ENCODE peak calls at places on chromosomes 6 and 20, in four cellular contexts. G, J, D and I are unnamed samples. For H3K9me3 and H3K36me3, the result is how much of the 10 kb centered on the place peaks cover.

GRCh38 chr6:139161817-139162284 is 27.0 kb downstream of the HECA start:
- DNase-seq in G (no peak), J (no peak), D (no peak), I (no peak)

GRCh38 chr20:47498606-47499005 is 3.1 kb upstream of the NCOA3 start:
- DNase-seq in G (no peak), J (no peak), D (no peak), I (no peak)

GRCh38 chr6:75207211-75207984 is 1.5 kb upstream of the COL12A1 start:
- DNase-seq in G (no peak), J (no peak), D (no peak), I (no peak)

GRCh38 chr20:36744764-36745191 is 1.1 kb downstream of the NDRG3 start:
- DNase-seq in G (peak), J (peak), D (peak), I (peak)

GRCh38 chr20:25867776-25868649 is 171.4 kb upstream of the ZNF337 start:
- DNase-seq in G (peak), J (peak), D (peak), I (peak)

GRCh38 chr6:167645383-167645782 is 181.3 kb upstream of the AFDN start:
- DNase-seq in G (no peak), J (no peak), D (no peak), I (no peak)

GRCh38 chr6:89413006-89413400 is 930 bp upstream of the RRAGD start:
- DNase-seq in G (no peak), J (peak), D (no peak), I (no peak)

GRCh38 chr20:14919473-14920157 is 582.2 kb upstream of the FLRT3 start:
- DNase-seq in G (no peak), J (no peak), D (peak), I (no peak)

GRCh38 chr6:42043787-42044475 is 6.4 kb upstream of the TAF8 start:
- DNase-seq in G (peak), J (peak), D (peak), I (peak)

GRCh38 chr6:23445157-23445710 is 680.8 kb upstream of the NRSN1 start:
- DNase-seq in G (no peak), J (no peak), D (no peak), I (no peak)

GRCh38 chr6:36118550-36119107 is 11.7 kb upstream of the MAPK13 start:
- DNase-seq in G (no peak), J (peak), D (peak), I (no peak)

GRCh38 chr6:108948252-108948651 is 100.0 kb downstream of the ARMC2 start:
- DNase-seq in G (no peak), J (no peak), D (no peak), I (no peak)

GRCh38 chr20:38645980-38646858 is 44.6 kb downstream of the ARHGAP40 start:
- DNase-seq in G (peak), J (peak), D (peak), I (peak)

GRCh38 chr20:25336561-25337422 is 53.8 kb downstream of the ABHD12 start:
- DNase-seq in G (no peak), J (no peak), D (peak), I (no peak)

GRCh38 chr6:4291453-4292403 is 156.4 kb upstream of the ECI2 start:
- DNase-seq in G (no peak), J (no peak), D (no peak), I (no peak)

GRCh38 chr6:322940-323729 is 30.8 kb downstream of the DUSP22 start:
- DNase-seq in G (no peak), J (no peak), D (no peak), I (no peak)
- H3K9me3 ChIP-seq in G (under half), J (under half), D (under half), I (under half)

GRCh38 chr20:34927736-34928135 is 27.9 kb downstream of the GSS start:
- DNase-seq in G (no peak), J (no peak), D (peak), I (no peak)
- H3K36me3 ChIP-seq in G (half or more), J (half or more), D (under half), I (half or more)

DNA sequence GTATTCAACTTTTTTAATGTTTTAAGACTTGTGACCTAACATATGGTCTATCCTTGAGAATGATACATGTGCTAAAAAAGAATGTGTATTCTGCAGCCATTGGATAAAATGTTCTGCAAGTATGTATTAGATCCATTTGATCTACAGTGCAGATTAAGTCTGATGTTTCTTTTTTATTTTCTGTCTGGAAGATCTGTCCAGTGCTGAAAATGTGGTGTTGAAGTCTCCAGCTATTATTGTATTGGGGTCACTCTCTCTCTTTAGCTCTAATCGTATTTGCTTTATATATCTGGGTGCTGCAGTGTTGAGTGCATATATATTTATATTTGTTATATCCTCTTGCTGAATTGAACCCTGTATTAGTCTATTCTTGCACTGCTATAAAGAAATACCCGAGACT is 44.2 kb upstream of the TRIM39 start:
- DNase-seq in G (no peak), J (no peak), D (no peak), I (no peak)
- H3K9me3 ChIP-seq in G (under half), J (under half), D (under half), I (under half)

GRCh38 chr6:124522335-124522734 is 439.9 kb upstream of the RNF217 start:
- DNase-seq in G (no peak), J (no peak), D (no peak), I (no peak)
- H3K36me3 ChIP-seq in G (under half), J (under half), D (under half), I (under half)

GRCh38 chr6:19035454-19035853 is 648.3 kb downstream of the RNF144B start:
- DNase-seq in G (no peak), J (no peak), D (no peak), I (no peak)

GRCh38 chr6:19033683-19034082 is 646.5 kb downstream of the RNF144B start:
- DNase-seq in G (no peak), J (no peak), D (no peak), I (no peak)

GRCh38 chr6:19028201-19028600 is 641.1 kb downstream of the RNF144B start:
- DNase-seq in G (no peak), J (no peak), D (peak), I (no peak)

GRCh38 chr6:19037607-19038006 is 650.5 kb downstream of the RNF144B start:
- DNase-seq in G (no peak), J (no peak), D (no peak), I (no peak)

GRCh38 chr6:19032486-19033295 is 645.5 kb downstream of the RNF144B start:
- DNase-seq in G (no peak), J (no peak), D (no peak), I (no peak)
- H3K9me3 ChIP-seq in G (under half), J (under half), D (under half), I (under half)

DNA sequence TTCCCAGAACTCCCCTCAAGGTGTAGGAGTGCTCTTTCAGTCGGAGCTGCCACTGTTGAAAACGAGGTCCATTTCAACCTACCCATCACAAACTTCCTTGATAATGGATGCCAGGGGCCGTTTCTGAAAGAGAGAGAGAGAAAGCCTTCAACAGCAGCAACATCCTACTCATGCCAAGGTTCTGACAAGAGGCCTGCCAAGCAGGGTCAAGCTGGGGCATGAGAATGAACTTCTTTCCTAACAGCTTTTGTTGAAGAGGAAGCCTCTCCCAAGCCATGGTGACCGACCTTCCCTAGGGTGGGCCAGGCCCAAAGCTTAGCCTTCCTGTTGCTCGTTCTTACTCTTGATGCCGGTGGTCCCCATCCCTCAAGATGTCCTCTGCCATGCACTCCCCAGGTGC is 12.4 kb downstream of the ELMO2 start:
- DNase-seq in G (no peak), J (no peak), D (no peak), I (no peak)
- H3K36me3 ChIP-seq in G (half or more), J (half or more), D (under half), I (under half)

GRCh38 chr6:19137419-19138035 is 699.6 kb upstream of the ID4 start:
- DNase-seq in G (no peak), J (no peak), D (no peak), I (no peak)

GRCh38 chr6:19142236-19142635 is 694.9 kb upstream of the ID4 start:
- DNase-seq in G (no peak), J (no peak), D (no peak), I (no peak)
- H3K9me3 ChIP-seq in G (under half), J (under half), D (under half), I (under half)

GRCh38 chr6:35080016-35080680 is 61.0 kb downstream of the TCP11 start:
- DNase-seq in G (no peak), J (peak), D (no peak), I (no peak)
- H3K36me3 ChIP-seq in G (half or more), J (half or more), D (under half), I (under half)